ENCODE peak calls at places on chromosomes 5 and 9, in four cellular contexts. G is cardiac muscle cell, H is transverse colon, I is GM06990. U is an unnamed sample.

GRCh38 chr5:15926586-15926985 is 253.0 kb downstream of the MARCHF11 start:
- DNase-seq in G (no peak), H (no peak), I (no peak), U (no peak)

GRCh38 chr9:35757527-35758275 is 3.6 kb upstream of the MSMP start:
- DNase-seq in G (no peak), H (no peak), I (no peak), U (no peak)

GRCh38 chr5:123438902-123439301 is 15.7 kb upstream of the CEP120 start:
- DNase-seq in G (no peak), H (peak), I (no peak), U (no peak)

GRCh38 chr9:119959846-119960545 is 590.8 kb upstream of the BRINP1 start:
- DNase-seq in G (no peak), H (no peak), I (no peak), U (no peak)

GRCh38 chr5:112226215-112226614 is 192.9 kb downstream of the EPB41L4A start:
- DNase-seq in G (no peak), H (no peak), I (no peak), U (no peak)

GRCh38 chr5:55159763-55160492 is at the start of gene GPX8:
- DNase-seq in G (peak), H (no peak), I (no peak), U (no peak)

GRCh38 chr5:978051-978450 is 30.6 kb upstream of the NKD2 start:
- DNase-seq in G (no peak), H (no peak), I (no peak), U (no peak)

GRCh38 chr5:7873216-7873615 is 4.3 kb downstream of the MTRR start:
- DNase-seq in G (no peak), H (peak), I (no peak), U (no peak)

GRCh38 chr9:77523891-77524290 is 124.2 kb downstream of the GNA14 start:
- DNase-seq in G (no peak), H (no peak), I (no peak), U (no peak)

GRCh38 chr9:70021026-70021571 is 22.5 kb upstream of the MAMDC2 start:
- DNase-seq in G (no peak), H (no peak), I (no peak), U (no peak)

GRCh38 chr9:136658849-136659535 is 3.7 kb upstream of the EGFL7 start:
- DNase-seq in G (no peak), H (no peak), I (no peak), U (no peak)

GRCh38 chr5:5229405-5229804 is 89.3 kb downstream of the ADAMTS16 start:
- DNase-seq in G (no peak), H (no peak), I (no peak), U (no peak)

GRCh38 chr5:133731951-133732350 is 119.6 kb upstream of the FSTL4 start:
- DNase-seq in G (no peak), H (no peak), I (no peak), U (no peak)

GRCh38 chr9:127524373-127524772 is 73.1 kb downstream of the LRSAM1 start:
- DNase-seq in G (no peak), H (no peak), I (no peak), U (no peak)

GRCh38 chr9:116795859-116796258 is 108.8 kb downstream of the TRIM32 start:
- DNase-seq in G (no peak), H (no peak), I (no peak), U (no peak)

GRCh38 chr5:83927140-83927733 is 206.6 kb upstream of the HAPLN1 start:
- DNase-seq in G (peak), H (peak), I (peak), U (peak)

GRCh38 chr9:136546697-136547481 is 1.0 kb upstream of the NOTCH1 start:
- DNase-seq in G (peak), H (peak), I (peak), U (no peak)

GRCh38 chr9:9061599-9061998 is 1262.0 kb upstream of the DMAC1 start:
- DNase-seq in G (no peak), H (no peak), I (no peak), U (no peak)

GRCh38 chr5:171628344-171628743 is 157.3 kb upstream of the SMIM23 start:
- DNase-seq in G (no peak), H (no peak), I (no peak), U (no peak)

GRCh38 chr5:109688647-109688998 is 1.1 kb upstream of the MAN2A1 start:
- DNase-seq in G (no peak), H (peak), I (no peak), U (no peak)

GRCh38 chr5:52077941-52078825 is 694.9 kb downstream of the ISL1 start:
- DNase-seq in G (no peak), H (no peak), I (no peak), U (no peak)

GRCh38 chr5:107512029-107512428 is 158.7 kb downstream of the EFNA5 start:
- DNase-seq in G (no peak), H (no peak), I (no peak), U (no peak)

GRCh38 chr9:13380903-13381302 is 101.4 kb upstream of the MPDZ start:
- DNase-seq in G (no peak), H (no peak), I (no peak), U (no peak)

GRCh38 chr5:126531543-126532120 is 63.4 kb downstream of the ALDH7A1 start:
- DNase-seq in G (no peak), H (no peak), I (no peak), U (no peak)

GRCh38 chr5:115455241-115455640 is 89.3 kb downstream of the FEM1C start:
- DNase-seq in G (no peak), H (no peak), I (no peak), U (no peak)

GRCh38 chr9:127263244-127263643 is 1.3 kb upstream of the GARNL3 start:
- DNase-seq in G (no peak), H (no peak), I (no peak), U (no peak)

GRCh38 chr5:59173568-59173967 is 590.7 kb downstream of the RAB3C start:
- DNase-seq in G (no peak), H (no peak), I (no peak), U (no peak)

GRCh38 chr5:126948453-126948852 is 81.9 kb downstream of the MARCHF3 start:
- DNase-seq in G (no peak), H (no peak), I (no peak), U (no peak)

GRCh38 chr5:136901-137300 is 44.9 kb downstream of the PLEKHG4B start:
- DNase-seq in G (no peak), H (no peak), I (no peak), U (no peak)

GRCh38 chr5:34043099-34043876 is at the start of gene C1QTNF3:
- DNase-seq in G (no peak), H (no peak), I (no peak), U (no peak)

GRCh38 chr9:110130791-110131416 is 77.1 kb downstream of the C9orf152 start:
- DNase-seq in G (no peak), H (no peak), I (no peak), U (no peak)

DNA sequence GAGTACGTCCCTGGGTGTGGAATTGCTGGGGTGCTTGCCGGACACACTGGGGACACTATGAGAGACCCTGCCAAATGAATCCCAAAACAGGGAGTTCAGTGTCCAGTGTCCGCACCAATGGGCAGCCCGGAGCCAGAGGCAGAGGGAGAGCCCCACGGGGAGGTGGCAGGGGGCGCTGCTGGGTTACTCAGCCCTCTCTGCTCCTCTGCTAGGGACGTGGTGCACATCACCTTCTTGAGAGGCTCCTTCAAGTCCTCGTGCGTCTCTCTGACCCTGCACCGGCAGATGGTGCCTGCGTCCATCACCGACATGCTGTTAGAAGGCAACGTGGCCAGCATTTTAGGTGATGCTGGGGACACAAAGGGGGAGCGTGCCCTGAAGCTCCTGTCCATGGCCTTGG is 20.8 kb downstream of the STKLD1 start:
- DNase-seq in G (peak), H (no peak), I (no peak), U (peak)
- TF ChIP-seq CTCF in G (peak), H (no peak), I (peak), U (no peak)

GRCh38 chr5:76716456-76717157 is 681 bp downstream of the F2R start:
- DNase-seq in G (peak), H (no peak), I (no peak), U (peak)
- TF ChIP-seq CTCF in G (no peak), H (no peak), I (no peak), U (no peak)

DNA sequence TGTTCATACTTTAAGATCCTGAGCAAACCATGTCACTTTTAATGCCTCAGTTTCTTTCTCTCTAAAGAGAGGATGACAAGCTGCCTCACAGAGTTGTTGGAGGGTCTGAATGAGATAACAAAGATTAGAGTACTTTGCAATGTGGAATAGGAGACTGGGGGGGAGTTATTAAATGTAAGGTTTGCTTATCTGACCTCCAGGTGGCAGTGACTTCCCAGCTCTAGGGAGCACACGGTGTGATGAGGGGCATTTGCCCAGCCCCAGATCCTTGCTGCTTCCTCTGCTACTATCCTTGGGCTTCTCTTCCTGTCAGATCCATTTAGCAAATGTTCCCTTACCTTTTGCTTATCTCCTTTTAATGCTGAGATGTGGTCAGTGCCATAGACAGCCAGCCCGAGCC is 30.7 kb downstream of the ENHO start:
- DNase-seq in G (no peak), H (no peak), I (no peak), U (no peak)
- TF ChIP-seq CTCF in G (no peak), H (no peak), I (no peak), U (no peak)

GRCh38 chr5:69364414-69364813 is 4.9 kb downstream of the AK6 start:
- DNase-seq in G (no peak), H (no peak), I (no peak), U (no peak)

GRCh38 chr5:69369369-69370121 is at the start of the genes AK6, RAD17 and TAF9:
- DNase-seq in G (peak), H (peak), I (peak), U (peak)

GRCh38 chr5:69364850-69365249 is 4.5 kb downstream of the AK6 start:
- DNase-seq in G (no peak), H (no peak), I (no peak), U (no peak)

GRCh38 chr5:69368458-69369368 is 607 bp downstream of the AK6 start:
- DNase-seq in G (peak), H (no peak), I (no peak), U (no peak)

GRCh38 chr5:69367697-69368279 is 1.5 kb downstream of the AK6 start:
- DNase-seq in G (no peak), H (no peak), I (no peak), U (no peak)
- TF ChIP-seq CTCF in G (no peak), H (no peak), I (peak), U (no peak)

GRCh38 chr5:67013719-67014118 is 182.9 kb downstream of the CD180 start:
- DNase-seq in G (no peak), H (no peak), I (no peak), U (no peak)
- TF ChIP-seq CTCF in G (no peak), H (no peak), I (no peak), U (no peak)

DNA sequence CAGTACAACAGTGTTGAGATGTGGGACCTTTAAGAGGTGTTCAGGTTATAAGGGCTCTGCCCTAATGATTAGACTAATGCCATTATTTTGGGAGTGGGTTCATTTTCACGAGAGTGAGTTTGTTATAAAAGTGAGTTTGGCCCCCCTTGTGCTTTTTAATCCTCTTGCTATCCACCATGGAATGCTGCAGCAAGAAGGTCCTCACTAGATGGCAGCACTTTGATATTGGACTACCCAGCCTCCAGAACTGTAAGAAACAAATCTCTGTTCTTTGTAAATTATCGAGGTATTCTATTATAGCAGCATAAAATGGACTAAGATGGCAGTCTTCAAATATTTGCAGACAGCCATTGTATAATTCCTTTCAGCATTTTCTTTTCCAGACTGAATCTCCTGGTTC is 212.4 kb downstream of the LRRC70 start:
- DNase-seq in G (peak), H (no peak), I (no peak), U (no peak)
- TF ChIP-seq CTCF in G (peak), H (no peak), I (peak), U (no peak)

GRCh38 chr9:7166074-7166473 is 408.3 kb downstream of the KDM4C start:
- DNase-seq in G (no peak), H (no peak), I (no peak), U (no peak)
- TF ChIP-seq CTCF in G (no peak), H (no peak), I (no peak), U (no peak)

GRCh38 chr9:122151267-122151828 is 8.2 kb downstream of the NDUFA8 start:
- DNase-seq in G (no peak), H (no peak), I (no peak), U (no peak)
- TF ChIP-seq CTCF in G (no peak), H (no peak), I (no peak), U (peak)

DNA sequence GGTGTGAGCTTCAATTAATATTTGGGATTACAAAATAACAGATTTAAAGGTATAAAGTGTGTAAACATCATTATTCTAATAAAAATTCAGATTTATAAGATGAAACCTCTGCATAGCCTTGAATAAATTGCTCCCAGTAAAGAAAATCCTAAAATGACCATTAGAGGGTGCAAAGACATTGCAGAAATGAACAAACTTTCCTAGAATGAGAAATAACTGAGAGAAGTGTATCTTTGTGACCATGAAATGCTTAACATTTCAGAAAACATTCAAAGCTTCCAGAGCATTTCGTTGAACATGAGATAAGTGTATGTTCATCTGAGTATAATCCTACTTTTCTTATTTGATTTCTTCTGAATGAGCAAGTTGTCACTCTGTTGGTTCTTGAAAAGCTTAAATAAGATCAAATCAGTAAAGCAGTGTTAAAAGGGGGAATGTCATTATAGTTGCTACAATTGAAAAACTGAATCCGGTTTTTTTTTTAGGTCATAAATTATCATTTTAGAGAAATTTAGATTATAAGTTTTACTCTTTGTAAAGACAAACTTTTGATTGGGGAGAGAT is 24.7 kb upstream of the NUDT12 start:
- DNase-seq in G (no peak), H (no peak), I (no peak), U (no peak)
- TF ChIP-seq CTCF in G (peak), H (peak), I (no peak), U (peak)

GRCh38 chr5:10233505-10233904 is 16.2 kb downstream of the ATPSCKMT start:
- DNase-seq in G (peak), H (no peak), I (no peak), U (peak)
- TF ChIP-seq CTCF in G (peak), H (no peak), I (no peak), U (no peak)